ENCODE peak calls at places on chromosome X, in seven cellular contexts. One of them, this sample, is unnamed.

GRCh38 chrX:45716747-45717146 is 516.1 kb upstream of the DIPK2B start:
- DNase-seq in nephron progenitor cell: no peak
- DNase-seq in NCI-H2081 treated with DMSO at 0.1 percent for 48 hours: no peak
- DNase-seq in NCI-H2029: no peak
- DNase-seq in NCI-H1436: no peak
- DNase-seq in ecto neural progenitor cell: no peak
- DNase-seq in DMS153: no peak
- DNase-seq in this sample: no peak

GRCh38 chrX:74383611-74384010 is 37.7 kb upstream of the SLC16A2 start:
- DNase-seq in nephron progenitor cell: peak
- DNase-seq in NCI-H2081 treated with DMSO at 0.1 percent for 48 hours: no peak
- DNase-seq in NCI-H2029: no peak
- DNase-seq in NCI-H1436: peak
- DNase-seq in ecto neural progenitor cell: peak
- DNase-seq in DMS153: no peak
- DNase-seq in this sample: no peak

GRCh38 chrX:119069128-119069527 is 3.7 kb upstream of the CT47C1 start:
- DNase-seq in nephron progenitor cell: no peak
- DNase-seq in NCI-H2081 treated with DMSO at 0.1 percent for 48 hours: no peak
- DNase-seq in NCI-H2029: no peak
- DNase-seq in NCI-H1436: no peak
- DNase-seq in ecto neural progenitor cell: no peak
- DNase-seq in DMS153: no peak
- DNase-seq in this sample: no peak

GRCh38 chrX:136662104-136662503 is 14.1 kb downstream of the CD40LG start:
- DNase-seq in nephron progenitor cell: no peak
- DNase-seq in NCI-H2081 treated with DMSO at 0.1 percent for 48 hours: no peak
- DNase-seq in NCI-H2029: no peak
- DNase-seq in NCI-H1436: no peak
- DNase-seq in ecto neural progenitor cell: no peak
- DNase-seq in DMS153: no peak
- DNase-seq in this sample: no peak

GRCh38 chrX:15680401-15680800 is 15.8 kb upstream of the CLTRN start:
- DNase-seq in nephron progenitor cell: no peak
- DNase-seq in NCI-H2081 treated with DMSO at 0.1 percent for 48 hours: no peak
- DNase-seq in NCI-H2029: no peak
- DNase-seq in NCI-H1436: no peak
- DNase-seq in ecto neural progenitor cell: no peak
- DNase-seq in DMS153: no peak
- DNase-seq in this sample: no peak

GRCh38 chrX:11196476-11196875 is 85.3 kb downstream of the HCCS start:
- DNase-seq in nephron progenitor cell: no peak
- DNase-seq in NCI-H2081 treated with DMSO at 0.1 percent for 48 hours: no peak
- DNase-seq in NCI-H2029: no peak
- DNase-seq in NCI-H1436: no peak
- DNase-seq in ecto neural progenitor cell: no peak
- DNase-seq in DMS153: no peak
- DNase-seq in this sample: no peak

GRCh38 chrX:129833153-129834004 is 10.3 kb downstream of the ZDHHC9 start:
- DNase-seq in nephron progenitor cell: no peak
- DNase-seq in NCI-H2081 treated with DMSO at 0.1 percent for 48 hours: no peak
- DNase-seq in NCI-H2029: no peak
- DNase-seq in NCI-H1436: no peak
- DNase-seq in ecto neural progenitor cell: no peak
- DNase-seq in DMS153: no peak
- DNase-seq in this sample: no peak

GRCh38 chrX:8027876-8028275 is 100.7 kb upstream of the PNPLA4 start:
- DNase-seq in nephron progenitor cell: no peak
- DNase-seq in NCI-H2081 treated with DMSO at 0.1 percent for 48 hours: no peak
- DNase-seq in NCI-H2029: no peak
- DNase-seq in NCI-H1436: no peak
- DNase-seq in ecto neural progenitor cell: no peak
- DNase-seq in DMS153: no peak
- DNase-seq in this sample: no peak

GRCh38 chrX:3046253-3046909 is 5.1 kb downstream of the ARSF start:
- DNase-seq in nephron progenitor cell: no peak
- DNase-seq in NCI-H2081 treated with DMSO at 0.1 percent for 48 hours: no peak
- DNase-seq in NCI-H2029: no peak
- DNase-seq in NCI-H1436: no peak
- DNase-seq in ecto neural progenitor cell: no peak
- DNase-seq in DMS153: no peak
- DNase-seq in this sample: no peak

This sample was measured in cerebellar nuclear complex.